ENCODE peak calls at places on chromosomes 16 and 17, in ten cellular contexts. Y, Z, M, O, B, I, V, F, D and R are unnamed samples.

GRCh38 chr17:81902023-81902652 is at the start of gene NPB:
- DNase-seq in Y (no peak), Z (no peak), M (no peak), O (no peak), B (no peak), I (no peak), V (peak; percentile 89), F (no peak), D (no peak), R (no peak)

GRCh38 chr17:16439303-16439791 is 24.0 kb downstream of the TRPV2 start:
- DNase-seq in Y (peak; percentile 30), Z (no peak), M (no peak), O (peak; percentile 26), B (no peak), I (no peak), V (no peak), F (no peak), D (no peak), R (peak; percentile 25)

GRCh38 chr16:80938035-80938927 is 68.4 kb downstream of the CMC2 start:
- DNase-seq in Y (peak; percentile 100), Z (no peak), M (peak; percentile 51), O (no peak), B (no peak), I (no peak), V (no peak), F (no peak), D (no peak), R (no peak)

GRCh38 chr16:81151648-81152047 is 55.5 kb upstream of the GCSH start:
- DNase-seq in Y (no peak), Z (no peak), M (no peak), O (no peak), B (no peak), I (no peak), V (no peak), F (no peak), D (no peak), R (no peak)

GRCh38 chr16:87052506-87052905 is 264.7 kb downstream of the C16orf95 start:
- DNase-seq in Y (peak; percentile 11), Z (no peak), M (peak; percentile 27), O (no peak), B (no peak), I (no peak), V (no peak), F (no peak), D (no peak), R (no peak)

GRCh38 chr17:45336390-45337182 is 19.8 kb upstream of the MAP3K14 start:
- DNase-seq in Y (no peak), Z (no peak), M (no peak), O (no peak), B (no peak), I (no peak), V (no peak), F (no peak), D (no peak), R (no peak)

GRCh38 chr16:82741073-82741615 is 114.4 kb downstream of the CDH13 start:
- DNase-seq in Y (no peak), Z (no peak), M (no peak), O (no peak), B (no peak), I (no peak), V (no peak), F (no peak), D (no peak), R (no peak)

GRCh38 chr16:28556914-28557320 is 3.2 kb downstream of the SGF29 start:
- DNase-seq in Y (no peak), Z (no peak), M (no peak), O (no peak), B (no peak), I (no peak), V (no peak), F (no peak), D (no peak), R (no peak)

GRCh38 chr17:40303706-40304450 is 5.1 kb upstream of the RARA start:
- DNase-seq in Y (peak; percentile 95), Z (no peak), M (peak; percentile 37), O (no peak), B (no peak), I (no peak), V (no peak), F (no peak), D (no peak), R (no peak)

GRCh38 chr17:77656054-77656453 is 302.4 kb upstream of the TNRC6C start:
- DNase-seq in Y (no peak), Z (no peak), M (no peak), O (no peak), B (no peak), I (no peak), V (no peak), F (no peak), D (no peak), R (no peak)